ENCODE peak calls at places on chromosomes 5 and 9, in seven cellular contexts. E is activated gamma-delta T cell treated with Interleukin-2 at 50 U/mL for 16 hours; Q is stimulated activated CD8-positive, alpha-beta memory T cell treated with anti-CD3 and anti-CD28 coated beads, Interleukin-4, amount 100 ng/mL, for 4 hours; Y is iPS DF 6.9; X is NCI-H345; R is NCI-H2029; D is T follicular helper cell. G is an unnamed sample.
A peak's percentile ranks its signal among the peaks of the same experiment; 100 is the strongest.

GRCh38 chr5:59357421-59357977 is 536.0 kb downstream of the PDE4D start:
- DNase-seq in D (no peak), Y (no peak), Q (no peak), R (peak; percentile 36), X (peak; percentile 19), E (no peak), G (no peak)

GRCh38 chr5:109454726-109455505 is 45.1 kb upstream of the PJA2 start:
- DNase-seq in D (no peak), E (no peak), R (no peak), Y (no peak), Q (no peak), X (no peak), G (no peak)

GRCh38 chr5:56175465-56175864 is 57.7 kb downstream of the ANKRD55 start:
- DNase-seq in D (no peak), Q (no peak), Y (no peak), R (no peak), E (no peak), X (no peak), G (no peak)

GRCh38 chr9:136563646-136564321 is 17.9 kb upstream of the NOTCH1 start:
- DNase-seq in E (no peak), Q (no peak), D (no peak), X (no peak), Y (no peak), R (no peak), G (no peak)

GRCh38 chr9:27865031-27865438 is 291.8 kb upstream of the C9orf72 start:
- DNase-seq in Q (no peak), E (no peak), R (peak; percentile 5), X (no peak), D (no peak), Y (no peak), G (no peak)

GRCh38 chr5:172311026-172311425 is 27.5 kb upstream of the UBTD2 start:
- DNase-seq in Y (no peak), E (no peak), R (no peak), Q (no peak), X (no peak), D (no peak), G (no peak)

GRCh38 chr5:127026166-127026565 is 4.2 kb downstream of the MARCHF3 start:
- DNase-seq in Q (no peak), X (no peak), R (no peak), E (no peak), Y (no peak), D (no peak), G (no peak)

GRCh38 chr9:126479515-126479914 is 134.2 kb upstream of the LMX1B start:
- DNase-seq in R (no peak), E (no peak), X (no peak), Q (no peak), D (no peak), Y (no peak), G (no peak)

GRCh38 chr5:39740404-39740803 is 315.6 kb upstream of the DAB2 start:
- DNase-seq in E (no peak), Y (no peak), Q (no peak), X (no peak), D (no peak), R (no peak), G (no peak)

GRCh38 chr9:19781240-19781639 is 7.6 kb downstream of the SLC24A2 start:
- DNase-seq in Y (no peak), Q (no peak), R (no peak), E (no peak), D (no peak), X (no peak), G (no peak)

GRCh38 chr5:168457542-168457941 is 28.7 kb upstream of the RARS1 start:
- DNase-seq in Q (no peak), D (no peak), R (no peak), E (no peak), Y (no peak), X (no peak), G (no peak)

GRCh38 chr5:126938461-126938860 is 91.9 kb downstream of the MARCHF3 start:
- DNase-seq in X (no peak), R (no peak), E (no peak), Q (no peak), Y (no peak), D (no peak), G (no peak)

GRCh38 chr9:105693435-105694275 is 686 bp upstream of the TMEM38B start:
- DNase-seq in R (no peak), D (no peak), Y (no peak), E (no peak), Q (no peak), X (no peak), G (no peak)

GRCh38 chr5:44952376-44952775 is 143.6 kb downstream of the MRPS30 start:
- DNase-seq in R (peak; percentile 3), E (no peak), X (no peak), D (no peak), Q (no peak), Y (peak; percentile 31), G (no peak)

GRCh38 chr5:113264061-113264460 is 170.7 kb downstream of the TSSK1B start:
- DNase-seq in D (no peak), Q (no peak), Y (no peak), E (no peak), R (no peak), X (no peak), G (no peak)

GRCh38 chr5:32520326-32520725 is 65.0 kb upstream of the SUB1 start:
- DNase-seq in D (no peak), X (no peak), R (no peak), E (no peak), Y (no peak), Q (no peak), G (no peak)

GRCh38 chr9:104858271-104858670 is 69.7 kb downstream of the ABCA1 start:
- DNase-seq in Y (no peak), E (no peak), D (no peak), X (no peak), Q (no peak), R (no peak), G (no peak)

GRCh38 chr5:13695076-13695712 is 249.3 kb downstream of the DNAH5 start:
- DNase-seq in X (no peak), R (no peak), Q (no peak), Y (no peak), D (no peak), E (no peak), G (no peak)

GRCh38 chr5:127870914-127871313 is 167.7 kb downstream of the CCDC192 start:
- DNase-seq in E (no peak), R (no peak), Y (no peak), D (no peak), Q (no peak), X (no peak), G (no peak)

GRCh38 chr9:127311239-127311741 is 46.7 kb downstream of the GARNL3 start:
- DNase-seq in R (no peak), Y (peak; percentile 18), Q (no peak), X (peak; percentile 61), D (no peak), E (peak; percentile 15), G (no peak)

G was measured in effector memory CD8-positive, alpha-beta T cell.